ENCODE peak calls at places on chromosomes 11 and 22, in six cellular contexts. P is endothelial cell of umbilical vein, S is A549, O is choroid plexus epithelial cell, Y is epithelial cell of esophagus, M is lower leg skin. Q is an unnamed sample.

GRCh38 chr11:134040386-134041297 is 28.2 kb upstream of the JAM3 start:
- DNase-seq in S (no peak), O (peak; percentile 35), M (no peak), P (no peak), Y (peak; percentile 50), Q (no peak)

GRCh38 chr11:10303558-10304363 is 1.1 kb upstream of the ADM start:
- DNase-seq in P (peak; percentile 41), O (peak; percentile 65), S (peak; percentile 78), M (peak; percentile 91), Y (peak; percentile 90), Q (no peak)

GRCh38 chr11:72641900-72642814 is 32.1 kb downstream of the PDE2A start:
- DNase-seq in P (peak; percentile 33), S (peak; percentile 28), O (no peak), Y (peak; percentile 26), M (peak; percentile 89), Q (no peak)

GRCh38 chr11:44484211-44484610 is 81.3 kb upstream of the CD82 start:
- DNase-seq in S (peak; percentile 38), P (peak; percentile 12), Y (peak; percentile 17), O (peak; percentile 33), M (no peak), Q (no peak)

GRCh38 chr22:38464992-38465672 is 2.8 kb upstream of the KDELR3 start:
- DNase-seq in P (no peak), S (no peak), M (no peak), O (no peak), Y (no peak), Q (no peak)

GRCh38 chr22:26169312-26170111 is at the start of gene SEZ6L:
- DNase-seq in M (no peak), O (no peak), P (no peak), Y (no peak), S (no peak), Q (no peak)

GRCh38 chr11:78138694-78139421 is 568 bp downstream of the ALG8 start:
- DNase-seq in M (peak; percentile 67), P (no peak), Y (peak; percentile 57), O (peak; percentile 37), S (peak; percentile 50), Q (no peak)

GRCh38 chr11:113556036-113556435 is 80.8 kb upstream of the DRD2 start:
- DNase-seq in P (no peak), O (no peak), M (no peak), Y (no peak), S (no peak), Q (no peak)

GRCh38 chr11:15286465-15286864 is 171.7 kb downstream of the INSC start:
- DNase-seq in S (no peak), O (no peak), Y (no peak), M (no peak), P (no peak), Q (no peak)

GRCh38 chr11:61581931-61582330 is 1.1 kb upstream of the SYT7 start:
- DNase-seq in Y (no peak), O (no peak), P (no peak), S (no peak), M (no peak), Q (no peak)

GRCh38 chr11:110919241-110919893 is 207.1 kb upstream of the ARHGAP20 start:
- DNase-seq in M (no peak), O (no peak), Y (no peak), P (no peak), S (no peak), Q (no peak)

GRCh38 chr22:38906024-38906423 is 34.0 kb upstream of the CBX6 start:
- DNase-seq in P (no peak), S (no peak), M (no peak), O (no peak), Y (no peak), Q (no peak)

GRCh38 chr11:128251140-128251539 is 336.2 kb downstream of the ETS1 start:
- DNase-seq in O (peak; percentile 84), M (no peak), P (no peak), S (no peak), Y (peak; percentile 86), Q (no peak)

GRCh38 chr11:46001427-46002049 is 79.1 kb downstream of the LARGE2 start:
- DNase-seq in Y (no peak), P (peak; percentile 44), S (no peak), O (peak; percentile 75), M (no peak), Q (no peak)

DNA sequence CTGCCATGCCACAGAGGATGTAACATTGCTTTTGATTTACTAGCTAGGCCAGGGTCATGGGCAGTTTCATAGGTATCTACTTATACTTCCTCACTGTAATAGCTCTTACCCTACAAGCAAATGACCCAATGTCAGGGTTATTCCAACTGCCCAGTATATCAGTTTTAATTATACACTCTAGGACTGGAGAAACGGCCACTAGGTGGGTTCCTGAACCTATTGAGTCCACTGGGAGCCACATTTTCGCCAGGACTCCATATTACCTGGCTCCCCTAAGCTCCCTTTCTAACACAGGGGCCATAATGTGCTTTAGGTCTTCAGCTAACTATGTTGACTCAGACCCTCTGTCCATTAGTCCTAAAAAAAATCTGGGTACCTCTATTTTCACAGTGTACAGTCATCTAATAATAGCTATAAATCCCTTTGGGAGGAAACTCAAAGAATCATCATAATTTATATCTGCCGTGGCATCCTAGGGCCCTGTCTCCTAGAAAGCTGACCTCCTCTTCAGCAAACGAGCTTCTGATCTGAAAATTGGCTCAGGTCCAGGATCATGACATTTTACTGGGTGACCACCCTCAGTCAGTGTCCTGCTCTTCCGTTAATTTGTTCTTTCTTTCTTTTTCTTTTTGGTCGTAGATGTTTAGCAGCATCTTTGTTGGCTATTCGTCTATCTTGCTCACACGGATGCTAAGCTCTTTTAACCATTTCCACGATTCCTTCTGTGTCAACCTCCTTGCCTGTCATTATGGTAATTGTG is 244.3 kb downstream of the FAM76B start:
- DNase-seq in S (no peak), P (no peak), O (no peak), M (no peak), Y (no peak), Q (no peak)
- TF ChIP-seq CTCF in S (no peak), P (no peak), O (peak; percentile 34), M (no peak), Y (no peak), Q (peak; percentile 28)

DNA sequence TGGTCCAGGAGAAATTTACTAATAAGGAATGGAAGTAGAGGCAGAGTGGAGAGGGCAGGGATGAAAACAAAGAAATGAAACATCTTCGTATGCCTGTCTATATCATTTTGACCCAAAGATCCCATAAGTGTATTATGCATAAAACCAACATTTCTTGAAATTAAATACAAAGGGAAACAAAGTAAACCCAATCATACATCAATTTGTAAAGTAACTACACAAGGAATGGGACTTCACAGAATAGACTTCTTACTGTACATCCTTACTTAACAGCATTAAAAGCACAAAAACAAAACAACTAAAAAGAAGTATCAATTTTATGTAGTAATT is 253.6 kb upstream of the CCDC179 start:
- DNase-seq in P (no peak), S (no peak), M (no peak), Y (no peak), O (no peak), Q (no peak)
- TF ChIP-seq CTCF in P (no peak), S (no peak), M (no peak), Y (no peak), O (no peak), Q (no peak)

GRCh38 chr22:32123657-32124056 is 35.4 kb downstream of the C22orf42 start:
- DNase-seq in Y (no peak), S (peak; percentile 31), O (no peak), P (no peak), M (no peak), Q (no peak)
- TF ChIP-seq CTCF in Y (peak; percentile 20), S (peak; percentile 31), O (peak; percentile 9), P (no peak), M (no peak), Q (peak; percentile 24)

GRCh38 chr11:2375341-2375853 is 1.7 kb upstream of the CD81 start:
- DNase-seq in M (no peak), P (no peak), O (no peak), S (no peak), Y (no peak), Q (no peak)
- TF ChIP-seq CTCF in M (no peak), P (no peak), O (no peak), S (no peak), Y (peak; percentile 5), Q (no peak)

GRCh38 chr11:2541881-2542361 is 97.1 kb downstream of the KCNQ1 start:
- DNase-seq in M (peak; percentile 80), P (no peak), S (no peak), Y (no peak), O (no peak), Q (no peak)

GRCh38 chr11:2541321-2541680 is 96.5 kb downstream of the KCNQ1 start:
- DNase-seq in O (no peak), M (peak; percentile 54), S (no peak), Y (no peak), P (no peak), Q (no peak)

GRCh38 chr11:2540521-2541320 is 95.9 kb downstream of the KCNQ1 start:
- DNase-seq in P (no peak), S (no peak), M (peak; percentile 75), O (no peak), Y (no peak), Q (no peak)

GRCh38 chr11:2539761-2540520 is 95.1 kb downstream of the KCNQ1 start:
- DNase-seq in M (no peak), P (no peak), Y (no peak), O (no peak), S (no peak), Q (no peak)

DNA sequence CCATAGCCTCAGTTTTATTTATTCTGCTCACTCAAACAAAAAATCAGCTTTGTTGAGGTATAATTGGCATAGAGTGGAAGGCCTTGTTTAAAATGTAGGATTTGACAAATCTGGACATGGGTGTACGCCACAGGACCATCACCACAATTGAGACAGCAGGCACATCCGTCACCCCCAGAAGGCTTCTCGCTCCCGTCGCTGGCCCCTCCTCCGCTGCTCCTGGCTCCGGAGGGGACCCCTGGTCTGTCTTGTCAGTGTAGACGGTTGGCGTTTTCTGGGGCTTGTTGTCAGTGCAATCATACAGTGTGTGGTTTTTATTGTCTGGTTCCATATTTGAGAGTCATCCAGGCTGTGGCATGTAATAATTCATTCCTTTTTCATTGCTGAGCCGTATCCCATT is 97.6 kb downstream of the KCNQ1 start:
- DNase-seq in P (no peak), Y (no peak), O (no peak), M (no peak), S (no peak), Q (no peak)
- TF ChIP-seq CTCF in P (no peak), Y (no peak), O (no peak), M (no peak), S (no peak), Q (no peak)

GRCh38 chr11:68402355-68403031 is 58.1 kb upstream of the PPP6R3 start:
- DNase-seq in M (no peak), Y (no peak), O (peak; percentile 18), P (no peak), S (no peak), Q (no peak)
- TF ChIP-seq CTCF in M (no peak), Y (no peak), O (peak; percentile 47), P (no peak), S (no peak), Q (no peak)